ENCODE peak calls at places on chromosomes 7 and 10, in four cellular contexts. R is GM23248, X is H9, F is IMR-90. V is an unnamed sample.
A peak's percentile ranks its signal among the peaks of the same experiment; 100 is the strongest.

GRCh38 chr10:117266812-117267211 is 25.9 kb downstream of the SLC18A2 start:
- DNase-seq in R (no peak), X (no peak), F (no peak), V (no peak)

GRCh38 chr10:111126073-111126472 is 49.2 kb downstream of the ADRA2A start:
- DNase-seq in R (peak; percentile 92), X (no peak), F (no peak), V (no peak)

GRCh38 chr10:9621216-9621615 is 1396.5 kb upstream of the CELF2 start:
- DNase-seq in R (no peak), X (no peak), F (peak; percentile 73), V (no peak)

GRCh38 chr7:66255533-66256100 is 50.5 kb downstream of the TPST1 start:
- DNase-seq in R (peak; percentile 87), X (no peak), F (peak; percentile 73), V (no peak)

GRCh38 chr10:103781329-103782061 is 73.9 kb downstream of the SH3PXD2A start:
- DNase-seq in R (peak; percentile 97), X (no peak), F (peak; percentile 99), V (no peak)

GRCh38 chr10:105188737-105189463 is 547.8 kb downstream of the SORCS3 start:
- DNase-seq in R (peak; percentile 33), X (no peak), F (no peak), V (no peak)

GRCh38 chr10:76205361-76205760 is 773.9 kb downstream of the LRMDA start:
- DNase-seq in R (peak; percentile 76), X (no peak), F (no peak), V (no peak)

GRCh38 chr10:132832186-132832983 is 46.4 kb upstream of the NKX6-2 start:
- DNase-seq in R (no peak), X (no peak), F (no peak), V (no peak)

GRCh38 chr10:70595566-70596016 is 7.0 kb downstream of the PRF1 start:
- DNase-seq in R (no peak), X (no peak), F (no peak), V (no peak)

GRCh38 chr7:597348-598178 is 77.9 kb upstream of the PDGFA start:
- DNase-seq in R (no peak), X (no peak), F (no peak), V (no peak)

GRCh38 chr7:82677064-82677463 is 233.5 kb upstream of the CACNA2D1 start:
- DNase-seq in R (no peak), X (no peak), F (no peak), V (peak; percentile 34)

GRCh38 chr10:5945561-5946418 is 31.6 kb downstream of the IL15RA start:
- DNase-seq in R (peak; percentile 88), X (no peak), F (peak; percentile 97), V (no peak)

GRCh38 chr7:130998993-130999602 is 265.1 kb upstream of the KLF14 start:
- DNase-seq in R (no peak), X (no peak), F (peak; percentile 64), V (no peak)

GRCh38 chr7:31228957-31229356 is 111.6 kb downstream of the NEUROD6 start:
- DNase-seq in R (no peak), X (no peak), F (no peak), V (no peak)

GRCh38 chr10:5573968-5574641 is 49.3 kb downstream of the CALML3 start:
- DNase-seq in R (no peak), X (no peak), F (peak; percentile 59), V (peak; percentile 80)

GRCh38 chr10:106722524-106722923 is 442.0 kb downstream of the SORCS1 start:
- DNase-seq in R (no peak), X (no peak), F (no peak), V (no peak)

GRCh38 chr10:62794306-62794705 is 10.2 kb upstream of the ADO start:
- DNase-seq in R (peak; percentile 59), X (no peak), F (no peak), V (no peak)

GRCh38 chr7:43083091-43083490 is 29.4 kb upstream of the HECW1 start:
- DNase-seq in R (peak; percentile 27), X (no peak), F (no peak), V (no peak)

GRCh38 chr10:11434323-11434722 is 177.1 kb downstream of the USP6NL start:
- DNase-seq in R (no peak), X (peak; percentile 41), F (no peak), V (peak; percentile 74)

GRCh38 chr7:101650579-101651081 is 21.5 kb upstream of the MYL10 start:
- DNase-seq in R (peak; percentile 22), X (no peak), F (no peak), V (no peak)

GRCh38 chr7:101645951-101646350 is 16.9 kb upstream of the MYL10 start:
- DNase-seq in R (no peak), X (no peak), F (no peak), V (no peak)

DNA sequence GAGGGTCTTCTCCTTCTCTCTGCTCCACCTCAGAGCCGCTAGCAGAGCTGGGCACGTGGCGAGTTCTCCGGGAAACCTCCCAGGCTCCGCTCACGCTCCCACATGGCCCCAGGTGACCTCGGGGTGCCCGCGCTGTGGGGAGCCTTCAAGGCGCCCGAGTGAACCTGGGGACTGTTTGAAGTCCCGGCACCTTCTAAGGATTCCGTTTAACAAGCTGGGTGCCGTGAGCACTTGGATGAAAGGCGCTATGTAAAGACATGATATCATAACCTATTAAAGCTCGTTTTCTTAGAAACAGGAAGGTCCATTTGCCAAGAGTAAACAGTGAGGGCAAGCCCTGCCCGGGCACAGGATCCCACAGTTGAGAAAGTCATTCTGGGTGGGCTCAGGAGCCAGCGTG is 15.8 kb upstream of the MYL10 start:
- DNase-seq in R (no peak), X (no peak), F (no peak), V (no peak)
- H2AFZ ChIP-seq in R (no peak overlapping the region), X (no peak overlapping the region), F (no peak overlapping the region), V (no peak overlapping the region)

GRCh38 chr10:125151170-125151823 is 9.1 kb downstream of the CTBP2 start:
- DNase-seq in R (no peak), X (peak; percentile 52), F (no peak), V (no peak)

GRCh38 chr10:125153693-125154490 is 6.5 kb downstream of the CTBP2 start:
- DNase-seq in R (peak; percentile 83), X (peak; percentile 23), F (peak; percentile 54), V (no peak)

GRCh38 chr10:125152646-125153368 is 7.6 kb downstream of the CTBP2 start:
- DNase-seq in R (peak; percentile 41), X (peak; percentile 56), F (no peak), V (no peak)

GRCh38 chr10:125154529-125154928 is 5.8 kb downstream of the CTBP2 start:
- DNase-seq in R (no peak), X (peak; percentile 29), F (no peak), V (no peak)

DNA sequence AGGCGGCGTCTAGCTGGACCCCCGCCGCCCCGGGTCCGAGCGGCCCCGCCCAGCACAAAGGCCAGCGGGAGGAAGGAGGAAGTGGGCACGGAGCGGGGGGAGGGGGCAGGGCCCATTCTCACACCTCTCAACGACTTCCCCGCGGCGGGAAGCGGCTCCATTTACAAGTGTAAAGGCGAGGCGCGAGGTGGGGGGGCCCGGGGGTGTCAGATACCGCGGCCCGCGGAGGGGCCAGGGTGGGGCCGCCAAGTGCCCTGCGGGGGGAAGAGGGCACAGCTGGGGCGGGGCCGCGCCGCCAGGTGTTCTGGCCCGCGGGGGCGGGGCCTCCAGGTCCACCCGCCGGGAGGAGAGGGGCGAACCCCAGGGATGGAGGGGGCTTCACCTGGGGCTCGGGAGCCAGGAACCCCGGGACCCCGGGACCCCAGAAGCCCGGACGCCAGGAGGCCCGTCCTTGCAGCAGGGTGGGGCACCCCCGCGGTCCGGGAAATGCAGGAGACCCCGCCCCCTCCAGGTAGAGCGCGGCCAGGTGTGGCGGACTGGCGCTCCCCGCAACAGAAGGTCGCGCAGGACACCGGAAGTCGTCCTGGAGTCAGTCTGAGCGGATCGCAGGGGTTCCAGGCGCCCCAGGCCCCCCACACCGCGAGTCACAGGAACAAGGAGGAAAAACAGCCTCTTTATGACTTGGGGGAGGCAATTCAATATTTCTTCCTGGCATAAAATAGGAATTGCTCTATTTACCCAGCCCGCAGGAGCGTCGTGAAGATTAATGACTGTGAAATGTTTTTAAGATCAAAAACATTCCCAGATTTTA is 8.3 kb downstream of the CTBP2 start:
- DNase-seq in R (no peak), X (peak; percentile 96), F (no peak), V (no peak)
- H3K9ac ChIP-seq in R (no peak overlapping the region), X (no peak overlapping the region), F (no peak overlapping the region), V (no peak overlapping the region)

DNA sequence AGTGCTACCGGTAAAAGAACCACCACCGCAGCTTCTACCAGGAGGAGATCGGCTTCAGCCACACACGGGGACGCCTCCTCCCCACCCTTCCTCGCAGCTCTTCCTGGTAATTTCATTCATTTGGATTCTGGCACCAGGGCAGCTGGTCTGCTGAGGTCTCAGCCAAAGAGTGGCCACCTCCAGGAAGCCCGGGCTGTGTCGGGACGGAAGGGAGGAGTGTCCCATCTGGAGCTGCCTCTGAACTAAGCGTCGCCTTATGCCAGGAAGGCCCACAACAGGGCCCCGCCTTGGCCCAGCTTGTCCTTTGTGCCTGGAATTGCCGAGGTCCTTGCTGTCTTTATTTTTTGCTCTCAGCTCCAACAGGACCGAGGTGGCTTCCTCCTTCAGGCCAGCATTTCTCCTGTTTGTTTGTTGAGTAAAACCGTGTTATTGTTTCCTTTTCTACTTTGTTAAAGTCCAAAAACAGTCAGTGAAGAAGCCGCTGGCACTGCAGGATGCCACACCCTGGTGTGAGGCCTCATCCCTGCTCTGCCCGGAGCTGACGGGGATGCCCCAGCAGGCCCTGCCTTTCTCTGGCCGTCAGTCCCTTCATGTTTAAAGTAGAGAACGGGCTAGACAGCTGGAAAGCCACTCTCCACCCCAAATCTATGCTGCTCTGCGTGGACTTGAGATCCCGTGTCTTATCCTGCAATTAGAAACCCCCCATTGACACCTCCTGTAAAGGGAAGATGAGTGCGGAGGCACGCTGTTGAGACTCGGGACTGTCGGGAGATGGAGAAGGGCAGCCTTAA is 24.5 kb upstream of the TTYH3 start:
- DNase-seq in R (peak; percentile 53), X (no peak), F (no peak), V (peak; percentile 48)
- H2AFZ ChIP-seq in R (peak overlapping the region; percentile 70), X (no peak overlapping the region), F (no peak overlapping the region), V (no peak overlapping the region)

GRCh38 chr7:85230623-85231022 is 43.8 kb upstream of the SEMA3D start:
- DNase-seq in R (no peak), X (no peak), F (no peak), V (no peak)
- H3K9ac ChIP-seq in R (no peak overlapping the region), X (no peak overlapping the region), F (no peak overlapping the region), V (no peak overlapping the region)

DNA sequence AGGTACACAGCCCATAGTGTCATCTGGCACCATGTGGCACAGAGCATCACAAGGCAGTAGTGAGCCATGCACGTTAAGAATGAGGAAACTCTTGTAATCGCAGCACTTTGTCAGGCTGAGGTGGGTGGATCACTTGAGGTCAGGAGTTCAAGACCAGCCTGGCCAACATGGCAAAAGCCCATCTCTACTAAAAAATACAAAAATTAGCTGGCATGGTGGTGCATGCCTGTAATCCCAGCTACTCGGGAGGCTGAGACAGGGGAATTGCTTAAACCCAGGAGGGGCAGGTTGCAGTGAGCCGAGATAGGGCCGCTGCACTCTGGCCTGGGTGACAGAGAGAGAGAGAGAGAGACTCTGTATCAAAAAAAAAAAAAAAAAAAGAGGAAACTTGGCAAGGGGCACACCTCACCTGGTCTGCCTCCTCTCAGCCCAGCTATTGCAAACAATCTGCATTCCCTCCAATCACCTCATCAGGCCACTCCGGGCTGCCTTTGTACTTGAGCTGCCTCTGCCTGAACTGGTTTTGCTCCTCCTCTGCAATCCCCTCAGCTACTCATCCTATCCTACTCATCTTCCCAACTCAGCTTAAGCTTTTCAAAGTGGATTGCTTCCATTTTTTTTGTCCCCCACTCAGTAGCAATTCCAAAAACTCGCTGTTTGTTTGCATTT is 46.0 kb upstream of the OPTN start:
- DNase-seq in R (no peak), X (peak; percentile 58), F (no peak), V (no peak)
- H2AFZ ChIP-seq in R (no peak overlapping the region), X (peak overlapping the region; percentile 68), F (no peak overlapping the region), V (no peak overlapping the region)